ENCODE peak calls at places on chromosome 2, in four cellular contexts. U is right cardiac atrium, F is smooth muscle cell of the brain vasculature, K is neural progenitor cell. B is an unnamed sample.

GRCh38 chr2:176126929-176127768 is 2.4 kb upstream of the HOXD8 start:
- DNase-seq in F (peak; percentile 36), U (no peak), K (peak; percentile 82), B (no peak)

GRCh38 chr2:108637304-108637669 is 82.0 kb upstream of the RANBP2 start:
- DNase-seq in K (no peak), U (peak; percentile 72), F (no peak), B (no peak)

GRCh38 chr2:69955029-69955428 is 6.4 kb downstream of the ASPRV1 start:
- DNase-seq in F (no peak), K (no peak), U (no peak), B (no peak)

GRCh38 chr2:3302751-3303582 is 74.7 kb downstream of the EIPR1 start:
- DNase-seq in U (no peak), F (no peak), K (peak; percentile 26), B (no peak)

GRCh38 chr2:239876241-239876947 is 148.7 kb downstream of the NDUFA10 start:
- DNase-seq in F (no peak), K (no peak), U (no peak), B (no peak)

GRCh38 chr2:238927746-238928519 is 80.0 kb downstream of the TWIST2 start:
- DNase-seq in K (no peak), F (no peak), U (no peak), B (no peak)

GRCh38 chr2:149065236-149065635 is 26.7 kb downstream of the LYPD6B start:
- DNase-seq in K (no peak), U (no peak), F (no peak), B (no peak)

GRCh38 chr2:18432999-18433398 is 127.5 kb downstream of the RDH14 start:
- DNase-seq in U (peak; percentile 38), K (peak; percentile 67), F (no peak), B (no peak)

GRCh38 chr2:105447476-105447875 is 48.6 kb upstream of the FHL2 start:
- DNase-seq in K (no peak), U (no peak), F (no peak), B (no peak)

GRCh38 chr2:107693604-107694003 is 133.1 kb upstream of the RGPD4 start:
- DNase-seq in K (no peak), U (no peak), F (no peak), B (no peak)

GRCh38 chr2:237092920-237093781 is 7.5 kb downstream of the COPS8 start:
- DNase-seq in U (no peak), F (peak; percentile 45), K (peak; percentile 70), B (no peak)

B was measured in KG1.